ENCODE peak calls at places on chromosomes 2 and 18, in four cellular contexts. X, Z, S and T are unnamed samples. For H3K4me1, the result is how much of the 10 kb centered on the place peaks cover.

GRCh38 chr2:95030496-95030895 is 5.0 kb downstream of the MAL start:
- DNase-seq in Z (no peak), X (no peak), S (no peak), T (no peak)

GRCh38 chr2:178008636-178009289 is 63.8 kb downstream of the PDE11A start:
- DNase-seq in X (no peak), S (peak), Z (no peak), T (peak)

GRCh38 chr18:26819046-26819445 is 46.5 kb downstream of the AQP4 start:
- DNase-seq in Z (no peak), X (no peak), S (no peak), T (no peak)

GRCh38 chr18:8241731-8242130 is 367.5 kb upstream of the RAB12 start:
- DNase-seq in X (no peak), Z (no peak), S (no peak), T (no peak)

GRCh38 chr18:58960946-58961722 is 96.5 kb downstream of the ZNF532 start:
- DNase-seq in X (no peak), Z (no peak), S (no peak), T (no peak)

GRCh38 chr18:27862056-27862682 is 314.8 kb downstream of the CDH2 start:
- DNase-seq in Z (no peak), X (no peak), S (no peak), T (no peak)

GRCh38 chr2:63064197-63064596 is 13.6 kb downstream of the OTX1 start:
- DNase-seq in S (no peak), Z (no peak), X (no peak), T (peak)

GRCh38 chr2:1766851-1767771 is 22.8 kb upstream of the PXDN start:
- DNase-seq in X (no peak), S (no peak), Z (no peak), T (no peak)

GRCh38 chr2:129908721-129909373 is 70.6 kb upstream of the RAB6C start:
- DNase-seq in Z (no peak), S (no peak), X (no peak), T (no peak)

GRCh38 chr2:190717764-190718651 is 69.1 kb downstream of the NAB1 start:
- DNase-seq in S (no peak), X (no peak), Z (no peak), T (no peak)

GRCh38 chr2:53991948-53992347 is 21.2 kb upstream of the PSME4 start:
- DNase-seq in S (no peak), Z (no peak), X (no peak), T (no peak)

GRCh38 chr2:158781562-158781961 is 13.6 kb upstream of the DAPL1 start:
- DNase-seq in X (no peak), S (no peak), Z (no peak), T (no peak)

GRCh38 chr2:42125887-42126594 is 43.1 kb upstream of the EML4 start:
- DNase-seq in Z (no peak), S (no peak), X (no peak), T (no peak)

GRCh38 chr2:45637440-45637839 is 14.0 kb upstream of the PRKCE start:
- DNase-seq in X (no peak), Z (no peak), S (peak), T (no peak)

GRCh38 chr2:95728878-95729511 is 137.2 kb downstream of the TRIM43 start:
- DNase-seq in X (no peak), S (peak), Z (peak), T (peak)

GRCh38 chr2:102266204-102266603 is 45.2 kb upstream of the IL1RL1 start:
- DNase-seq in Z (no peak), X (no peak), S (no peak), T (no peak)

GRCh38 chr2:66587216-66587615 is 152.3 kb downstream of the MEIS1 start:
- DNase-seq in X (no peak), Z (no peak), S (peak), T (no peak)

GRCh38 chr2:219109468-219109867 is 48.7 kb upstream of the IHH start:
- DNase-seq in Z (no peak), X (no peak), S (no peak), T (no peak)

GRCh38 chr2:197909377-197909776 is 105.0 kb downstream of the PLCL1 start:
- DNase-seq in X (no peak), S (peak), Z (no peak), T (no peak)

GRCh38 chr2:29110916-29111315 is 4.3 kb upstream of the CLIP4 start:
- DNase-seq in X (no peak), Z (no peak), S (no peak), T (no peak)

GRCh38 chr2:150742094-150742493 is 254.6 kb upstream of the RND3 start:
- DNase-seq in X (no peak), S (no peak), Z (no peak), T (no peak)

GRCh38 chr2:28895189-28895893 is 874 bp downstream of the WDR43 start:
- DNase-seq in X (peak), Z (no peak), S (peak), T (peak)

GRCh38 chr18:21996261-21996892 is 173.0 kb upstream of the GATA6 start:
- DNase-seq in Z (no peak), X (no peak), S (peak), T (peak)

GRCh38 chr2:86224645-86225355 is 25.5 kb downstream of the MRPL35 start:
- DNase-seq in S (no peak), X (no peak), Z (no peak), T (no peak)
- H3K4me1 ChIP-seq in S (under half), X (under half), Z (under half), T (under half)

GRCh38 chr2:241125626-241126025 is 23.5 kb upstream of the MTERF4 start:
- DNase-seq in Z (peak), S (no peak), X (no peak), T (no peak)
- H3K27ac ChIP-seq in Z (no peak), S (no peak), X (no peak), T (no peak)

GRCh38 chr2:44172576-44172975 is 3.9 kb downstream of the PPM1B start:
- DNase-seq in S (no peak), Z (no peak), X (no peak), T (no peak)

GRCh38 chr2:44169155-44169898 is 652 bp downstream of the PPM1B start:
- DNase-seq in S (peak), X (peak), Z (no peak), T (peak)

GRCh38 chr2:44168684-44169154 is at the start of gene PPM1B:
- DNase-seq in S (peak), Z (peak), X (peak), T (peak)

GRCh38 chr2:44171018-44171417 is 2.3 kb downstream of the PPM1B start:
- DNase-seq in X (no peak), S (no peak), Z (no peak), T (no peak)

DNA sequence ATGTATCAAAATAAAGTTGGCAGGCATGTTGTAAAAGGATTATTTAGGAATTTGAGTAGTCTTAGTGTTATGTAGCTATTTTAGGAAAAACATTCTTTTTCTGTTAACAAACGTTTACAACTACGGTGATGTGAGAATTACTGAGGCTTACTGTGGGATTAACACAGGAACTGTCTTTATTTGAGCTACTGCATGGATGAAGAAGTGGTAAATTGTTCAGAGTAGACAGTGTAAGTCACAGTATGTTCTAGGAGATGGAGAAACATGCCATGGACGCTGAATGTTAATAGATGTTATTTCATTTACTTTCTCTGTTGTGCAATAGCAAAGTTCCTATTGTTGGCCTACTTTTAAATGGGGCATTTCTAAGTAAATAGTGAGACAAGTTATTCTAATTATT is 1.7 kb downstream of the PPM1B start:
- DNase-seq in Z (no peak), X (no peak), S (no peak), T (no peak)
- TF ChIP-seq POLR2A in Z (no peak), X (no peak), S (peak), T (no peak)

GRCh38 chr2:61437170-61437569 is 33.7 kb downstream of the USP34 start:
- DNase-seq in X (no peak), S (no peak), Z (no peak), T (no peak)
- H3K4me1 ChIP-seq in X (under half), S (under half), Z (under half), T (under half)

GRCh38 chr2:16161085-16161565 is 220.8 kb downstream of the MYCN start:
- DNase-seq in S (no peak), X (no peak), Z (no peak), T (no peak)
- H3K27ac ChIP-seq in S (no peak), X (no peak), Z (no peak), T (no peak)

GRCh38 chr18:69786427-69786826 is 161.2 kb downstream of the CD226 start:
- DNase-seq in Z (no peak), S (no peak), X (no peak), T (no peak)
- TF ChIP-seq POLR2A in Z (no peak), S (no peak), X (no peak), T (no peak)